ENCODE peak calls at places on chromosomes 5 and 9, in six cellular contexts. L, R, A, H, E and P are unnamed samples.

GRCh38 chr9:131807131-131807990 is 67.5 kb upstream of the RAPGEF1 start:
- DNase-seq in L (no peak), R (peak), A (no peak), H (no peak), E (no peak), P (no peak)

GRCh38 chr5:35954175-35954574 is 15.8 kb upstream of the CAPSL start:
- DNase-seq in L (no peak), R (peak), A (no peak), H (no peak), E (no peak), P (no peak)

GRCh38 chr5:172575816-172576215 is 65.2 kb upstream of the NEURL1B start:
- DNase-seq in L (no peak), R (no peak), A (no peak), H (no peak), E (no peak), P (no peak)

GRCh38 chr5:116451905-116452450 is 122.6 kb downstream of the SEMA6A start:
- DNase-seq in L (no peak), R (no peak), A (no peak), H (no peak), E (no peak), P (no peak)

GRCh38 chr5:1294839-1295649 is at the start of gene TERT:
- DNase-seq in L (no peak), R (peak), A (no peak), H (no peak), E (peak), P (no peak)

GRCh38 chr9:19174127-19174921 is 47.0 kb upstream of the PLIN2 start:
- DNase-seq in L (peak), R (peak), A (peak), H (peak), E (peak), P (peak)

GRCh38 chr9:121349009-121349408 is 21.0 kb downstream of the STOM start:
- DNase-seq in L (no peak), R (no peak), A (no peak), H (no peak), E (no peak), P (no peak)

GRCh38 chr5:157744055-157745011 is 821 bp downstream of the LSM11 start:
- DNase-seq in L (peak), R (no peak), A (no peak), H (no peak), E (peak), P (peak)

GRCh38 chr9:34437006-34437925 is 21.1 kb downstream of the FAM219A start:
- DNase-seq in L (peak), R (peak), A (peak), H (peak), E (peak), P (peak)

GRCh38 chr9:68705636-68706578 is 867 bp downstream of the PIP5K1B start:
- DNase-seq in L (peak), R (peak), A (no peak), H (peak), E (peak), P (no peak)

GRCh38 chr5:15885156-15885555 is 294.4 kb downstream of the MARCHF11 start:
- DNase-seq in L (no peak), R (no peak), A (no peak), H (no peak), E (no peak), P (no peak)

GRCh38 chr5:14945450-14945849 is 73.9 kb upstream of the ANKH start:
- DNase-seq in L (no peak), R (no peak), A (no peak), H (no peak), E (no peak), P (no peak)

GRCh38 chr5:110768138-110768845 is 29.5 kb downstream of the SLC25A46 start:
- DNase-seq in L (no peak), R (no peak), A (no peak), H (no peak), E (no peak), P (no peak)

GRCh38 chr5:142422426-142422825 is 97.6 kb upstream of the SPRY4 start:
- DNase-seq in L (no peak), R (no peak), A (no peak), H (no peak), E (no peak), P (no peak)

GRCh38 chr9:32551491-32552049 is 557 bp upstream of the SMIM27 start:
- DNase-seq in L (no peak), R (peak), A (peak), H (peak), E (peak), P (no peak)

GRCh38 chr9:111661802-111662491 is 542 bp downstream of the GNG10 start:
- DNase-seq in L (peak), R (peak), A (no peak), H (no peak), E (peak), P (peak)

GRCh38 chr5:127074466-127074865 is 1.2 kb upstream of the C5orf63 start:
- DNase-seq in L (no peak), R (no peak), A (no peak), H (no peak), E (no peak), P (no peak)

GRCh38 chr5:178113141-178113787 is at the start of gene N4BP3:
- DNase-seq in L (peak), R (peak), A (no peak), H (no peak), E (peak), P (peak)

GRCh38 chr5:123601610-123602009 is 89.6 kb downstream of the CSNK1G3 start:
- DNase-seq in L (no peak), R (no peak), A (no peak), H (no peak), E (no peak), P (no peak)

GRCh38 chr9:16516887-16517286 is 353.6 kb downstream of the BNC2 start:
- DNase-seq in L (no peak), R (no peak), A (no peak), H (no peak), E (no peak), P (no peak)

GRCh38 chr9:2234371-2234893 is 219.3 kb downstream of the SMARCA2 start:
- DNase-seq in L (no peak), R (no peak), A (no peak), H (no peak), E (no peak), P (no peak)

GRCh38 chr9:134833294-134833880 is 47.2 kb upstream of the FCN2 start:
- DNase-seq in L (no peak), R (no peak), A (no peak), H (no peak), E (no peak), P (no peak)

GRCh38 chr5:155402927-155403645 is 389.5 kb downstream of the KIF4B start:
- DNase-seq in L (no peak), R (no peak), A (no peak), H (no peak), E (no peak), P (no peak)

GRCh38 chr5:107887181-107887580 is 216.4 kb upstream of the EFNA5 start:
- DNase-seq in L (no peak), R (no peak), A (no peak), H (no peak), E (no peak), P (no peak)

GRCh38 chr5:127011151-127011550 is 19.2 kb downstream of the MARCHF3 start:
- DNase-seq in L (no peak), R (no peak), A (no peak), H (no peak), E (no peak), P (no peak)

GRCh38 chr9:106835840-106836239 is 27.1 kb upstream of the ZNF462 start:
- DNase-seq in L (no peak), R (no peak), A (no peak), H (no peak), E (no peak), P (no peak)

GRCh38 chr5:12526113-12526512 is 621.9 kb upstream of the CTNND2 start:
- DNase-seq in L (no peak), R (no peak), A (no peak), H (no peak), E (no peak), P (no peak)

GRCh38 chr9:96519726-96520125 is 69.8 kb downstream of the HABP4 start:
- DNase-seq in L (no peak), R (no peak), A (no peak), H (no peak), E (no peak), P (no peak)

GRCh38 chr5:172339264-172340180 is 56.0 kb upstream of the UBTD2 start:
- DNase-seq in L (no peak), R (no peak), A (no peak), H (no peak), E (no peak), P (no peak)

GRCh38 chr5:169886033-169886432 is 94.3 kb downstream of the INSYN2B start:
- DNase-seq in L (no peak), R (no peak), A (no peak), H (no peak), E (no peak), P (no peak)

GRCh38 chr5:115559524-115559923 is 14.9 kb upstream of the FEM1C start:
- DNase-seq in L (no peak), R (no peak), A (no peak), H (no peak), E (no peak), P (no peak)

GRCh38 chr9:137168907-137169763 is 716 bp downstream of the LRRC26 start:
- DNase-seq in L (peak), R (peak), A (no peak), H (peak), E (no peak), P (peak)
- TF ChIP-seq POLR2A in L (no peak), R (no peak), A (no peak), H (no peak), E (no peak), P (no peak)

GRCh38 chr9:79325501-79325900 is 246.3 kb upstream of the TLE4 start:
- DNase-seq in L (no peak), R (no peak), A (no peak), H (no peak), E (no peak), P (no peak)
- TF ChIP-seq POLR2AphosphoS5 in L (no peak), R (no peak), A (no peak), H (no peak), E (no peak), P (no peak)

GRCh38 chr9:130095872-130096271 is 42.2 kb downstream of the GPR107 start:
- DNase-seq in L (no peak), R (no peak), A (peak), H (no peak), E (no peak), P (no peak)
- TF ChIP-seq TAF1 in L (no peak), R (no peak), A (no peak), H (no peak), E (no peak), P (no peak)

DNA sequence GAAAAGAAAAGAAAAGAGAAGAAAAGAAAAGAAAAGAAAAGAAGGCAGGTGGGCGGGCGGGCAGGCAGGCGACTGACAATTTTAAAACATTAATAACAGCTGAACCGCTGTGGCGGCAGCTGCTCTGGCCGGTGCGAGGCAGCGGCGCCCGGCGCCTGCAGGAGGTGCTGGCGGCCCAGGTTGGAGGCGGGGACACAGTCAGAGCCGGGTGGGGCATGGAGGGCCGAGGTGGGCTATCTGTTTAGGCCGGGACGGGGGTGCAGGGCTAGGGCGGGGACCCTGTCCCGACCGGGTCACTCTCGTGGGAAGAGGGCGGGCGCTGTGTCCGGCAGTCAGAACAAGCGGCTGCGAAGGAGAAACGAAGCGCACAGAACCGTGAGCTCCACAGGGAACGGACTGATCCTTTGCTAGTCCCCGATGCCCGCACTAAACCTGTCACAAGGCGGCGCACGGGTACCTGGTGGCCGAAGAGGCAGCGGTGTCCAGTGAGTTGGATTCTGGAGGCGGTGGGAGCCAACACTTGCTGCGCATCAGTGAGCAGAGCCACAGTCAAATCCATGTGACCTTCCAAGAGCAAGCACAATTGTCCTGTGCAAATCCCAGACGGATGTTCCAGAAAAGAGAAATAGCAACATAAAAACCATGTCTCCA is 13.6 kb upstream of the ALDOB start:
- DNase-seq in L (peak), R (peak), A (no peak), H (no peak), E (peak), P (peak)
- TF ChIP-seq POLR2A in L (no peak), R (no peak), A (no peak), H (no peak), E (no peak), P (no peak)

GRCh38 chr5:132265336-132266030 is 8.0 kb downstream of the PDLIM4 start:
- DNase-seq in L (no peak), R (no peak), A (no peak), H (peak), E (no peak), P (no peak)
- TF ChIP-seq POLR2AphosphoS5 in L (no peak), R (no peak), A (no peak), H (no peak), E (no peak), P (no peak)

GRCh38 chr5:151002250-151002649 is 18.1 kb upstream of the GPX3 start:
- DNase-seq in L (no peak), R (peak), A (no peak), H (peak), E (peak), P (no peak)
- TF ChIP-seq TAF1 in L (no peak), R (no peak), A (no peak), H (no peak), E (no peak), P (no peak)